ENCODE peak calls at places on chromosomes 4 and X, in eight cellular contexts. One of them, this sample, is unnamed.
A peak's percentile ranks its signal among the peaks of the same experiment; 100 is the strongest.

GRCh38 chr4:20612313-20612712 is 87.9 kb upstream of the PACRGL start:
- DNase-seq in anterior cingulate cortex: no peak
- DNase-seq in GM13977: no peak
- DNase-seq in EH: peak; percentile 8
- DNase-seq in CD4-positive, alpha-beta memory T cell: no peak
- DNase-seq in ELR: peak; percentile 68
- DNase-seq in left lung: no peak
- DNase-seq in neural crest cell: no peak
- DNase-seq in this sample: no peak

GRCh38 chr4:167234388-167234881 is at the start of gene SPOCK3:
- DNase-seq in EH: peak; percentile 5
- DNase-seq in CD4-positive, alpha-beta memory T cell: no peak
- DNase-seq in ELR: peak; percentile 63
- DNase-seq in neural crest cell: peak; percentile 36
- DNase-seq in left lung: peak; percentile 84
- DNase-seq in anterior cingulate cortex: peak; percentile 73
- DNase-seq in GM13977: peak; percentile 32
- DNase-seq in this sample: peak; percentile 28

GRCh38 chrX:48474127-48474526 is 1.9 kb upstream of the FTSJ1 start:
- DNase-seq in ELR: peak; percentile 50
- DNase-seq in EH: peak; percentile 29
- DNase-seq in GM13977: no peak
- DNase-seq in anterior cingulate cortex: no peak
- DNase-seq in neural crest cell: no peak
- DNase-seq in CD4-positive, alpha-beta memory T cell: no peak
- DNase-seq in left lung: no peak
- DNase-seq in this sample: no peak

GRCh38 chr4:85243857-85244256 is 231.1 kb upstream of the ARHGAP24 start:
- DNase-seq in left lung: no peak
- DNase-seq in EH: no peak
- DNase-seq in neural crest cell: no peak
- DNase-seq in ELR: no peak
- DNase-seq in anterior cingulate cortex: no peak
- DNase-seq in CD4-positive, alpha-beta memory T cell: no peak
- DNase-seq in GM13977: no peak
- DNase-seq in this sample: no peak

GRCh38 chr4:52576326-52576725 is 82.8 kb downstream of the USP46 start:
- DNase-seq in neural crest cell: no peak
- DNase-seq in anterior cingulate cortex: no peak
- DNase-seq in EH: no peak
- DNase-seq in CD4-positive, alpha-beta memory T cell: no peak
- DNase-seq in left lung: no peak
- DNase-seq in ELR: no peak
- DNase-seq in GM13977: no peak
- DNase-seq in this sample: no peak

GRCh38 chr4:141099326-141099725 is 33.9 kb downstream of the RNF150 start:
- DNase-seq in ELR: no peak
- DNase-seq in neural crest cell: no peak
- DNase-seq in anterior cingulate cortex: no peak
- DNase-seq in left lung: no peak
- DNase-seq in EH: peak; percentile 72
- DNase-seq in GM13977: no peak
- DNase-seq in CD4-positive, alpha-beta memory T cell: no peak
- DNase-seq in this sample: no peak

GRCh38 chrX:9339603-9340569 is 125.0 kb upstream of the TBL1X start:
- DNase-seq in GM13977: no peak
- DNase-seq in EH: peak; percentile 9
- DNase-seq in neural crest cell: no peak
- DNase-seq in CD4-positive, alpha-beta memory T cell: peak; percentile 69
- DNase-seq in ELR: no peak
- DNase-seq in anterior cingulate cortex: no peak
- DNase-seq in left lung: no peak
- DNase-seq in this sample: no peak

GRCh38 chrX:120311632-120312000 is 355 bp upstream of the TMEM255A start:
- DNase-seq in left lung: no peak
- DNase-seq in EH: no peak
- DNase-seq in neural crest cell: no peak
- DNase-seq in GM13977: no peak
- DNase-seq in ELR: no peak
- DNase-seq in CD4-positive, alpha-beta memory T cell: no peak
- DNase-seq in anterior cingulate cortex: no peak
- DNase-seq in this sample: no peak

GRCh38 chrX:16671005-16671404 is 21.0 kb downstream of the S100G start:
- DNase-seq in CD4-positive, alpha-beta memory T cell: peak; percentile 40
- DNase-seq in GM13977: peak; percentile 54
- DNase-seq in ELR: peak; percentile 58
- DNase-seq in neural crest cell: no peak
- DNase-seq in anterior cingulate cortex: no peak
- DNase-seq in EH: peak; percentile 67
- DNase-seq in left lung: no peak
- DNase-seq in this sample: no peak

GRCh38 chr4:153488719-153489384 is 22.7 kb downstream of the TMEM131L start:
- DNase-seq in neural crest cell: no peak
- DNase-seq in left lung: peak; percentile 80
- DNase-seq in GM13977: no peak
- DNase-seq in EH: no peak
- DNase-seq in ELR: no peak
- DNase-seq in CD4-positive, alpha-beta memory T cell: no peak
- DNase-seq in anterior cingulate cortex: peak; percentile 28
- DNase-seq in this sample: peak; percentile 13

This sample was measured in caudate nucleus.